ENCODE peak calls at places on chromosomes 4 and X, in eight cellular contexts. X is nucleus accumbens; B is lower leg skin; P is iPS DF 19.7; S is GOT3; T is T-helper 9 cell; Z is activated T-helper 9 cell treated with anti-CD3 and anti-CD28 coated beads, Interleukin-2, amount 50 U/mL, for 16 hours; H is left kidney. N is an unnamed sample.

GRCh38 chr4:140720387-140721087 is 35.6 kb downstream of the TBC1D9 start:
- DNase-seq in B (no peak), X (no peak), T (no peak), S (no peak), Z (no peak), P (no peak), H (no peak), N (no peak)

GRCh38 chr4:6044805-6045204 is 26.6 kb upstream of the C4orf50 start:
- DNase-seq in P (no peak), X (no peak), Z (no peak), T (no peak), B (no peak), S (no peak), H (no peak), N (no peak)

GRCh38 chrX:66731398-66731797 is 92.5 kb upstream of the EDA2R start:
- DNase-seq in B (no peak), X (no peak), S (no peak), H (peak; percentile 28), T (no peak), P (no peak), Z (no peak), N (no peak)

GRCh38 chr4:124276461-124276860 is 436.1 kb downstream of the ANKRD50 start:
- DNase-seq in P (no peak), X (no peak), T (no peak), Z (no peak), H (no peak), S (no peak), B (no peak), N (no peak)

GRCh38 chr4:185096032-185096653 is 46.9 kb upstream of the SLC25A4 start:
- DNase-seq in S (no peak), X (no peak), P (no peak), H (peak; percentile 71), Z (no peak), T (no peak), B (no peak), N (peak; percentile 17)

GRCh38 chr4:12679217-12679616 is 804.9 kb downstream of the RAB28 start:
- DNase-seq in B (no peak), H (peak; percentile 5), X (no peak), S (no peak), P (no peak), Z (no peak), T (no peak), N (no peak)

GRCh38 chrX:140141444-140142029 is 176.2 kb upstream of the CXorf66 start:
- DNase-seq in P (no peak), B (no peak), S (no peak), T (peak; percentile 18), H (peak; percentile 62), X (peak; percentile 0), Z (no peak), N (no peak)

GRCh38 chrX:138775501-138775900 is 64.0 kb upstream of the FGF13 start:
- DNase-seq in T (no peak), Z (no peak), X (no peak), P (no peak), H (peak; percentile 50), B (no peak), S (no peak), N (no peak)

GRCh38 chrX:121832446-121832845 is 785.0 kb downstream of the GLUD2 start:
- DNase-seq in T (no peak), X (no peak), H (no peak), P (no peak), Z (no peak), S (no peak), B (no peak), N (no peak)

GRCh38 chr4:53591372-53591892 is at the start of gene LNX1:
- DNase-seq in H (peak; percentile 83), B (peak; percentile 71), Z (no peak), T (no peak), P (peak; percentile 92), S (no peak), X (no peak), N (peak; percentile 96)

GRCh38 chr4:81314196-81314896 is 99.3 kb upstream of the PRKG2 start:
- DNase-seq in B (peak; percentile 17), Z (no peak), X (no peak), T (no peak), P (no peak), H (peak; percentile 98), S (no peak), N (peak; percentile 54)

GRCh38 chr4:5568336-5568735 is 140.0 kb downstream of the EVC2 start:
- DNase-seq in Z (no peak), T (no peak), B (no peak), H (no peak), S (no peak), P (no peak), X (no peak), N (no peak)

GRCh38 chrX:131728295-131729145 is 184.6 kb downstream of the OR13H1 start:
- DNase-seq in H (no peak), X (no peak), Z (peak; percentile 63), T (peak; percentile 71), P (no peak), S (no peak), B (no peak), N (peak; percentile 64)

GRCh38 chr4:185580699-185581098 is 45.4 kb upstream of the PDLIM3 start:
- DNase-seq in Z (no peak), X (no peak), H (no peak), T (no peak), P (no peak), B (no peak), S (no peak), N (no peak)

GRCh38 chr4:14919785-14920184 is 82.5 kb upstream of the CPEB2 start:
- DNase-seq in H (no peak), X (no peak), P (no peak), B (no peak), S (no peak), T (no peak), Z (no peak), N (no peak)

GRCh38 chr4:107913283-107913899 is 18.0 kb upstream of the CYP2U1 start:
- DNase-seq in T (no peak), Z (no peak), B (peak; percentile 52), S (no peak), H (peak; percentile 83), X (no peak), P (peak; percentile 30), N (peak; percentile 0)

GRCh38 chr4:70559216-70559830 is 32.7 kb upstream of the AMBN start:
- DNase-seq in S (peak; percentile 0), P (no peak), T (peak; percentile 7), Z (no peak), B (no peak), X (no peak), H (peak; percentile 78), N (peak; percentile 49)

GRCh38 chrX:30930679-30931078 is 41.6 kb upstream of the TAB3 start:
- DNase-seq in P (no peak), S (no peak), X (no peak), Z (no peak), H (no peak), B (no peak), T (no peak), N (no peak)

GRCh38 chr4:168923526-168924194 is 86.4 kb downstream of the CBR4 start:
- DNase-seq in P (peak; percentile 69), Z (peak; percentile 6), H (peak; percentile 91), B (peak; percentile 41), S (no peak), T (peak; percentile 33), X (peak; percentile 4), N (peak; percentile 42)

GRCh38 chrX:19882066-19882775 is 5.2 kb downstream of the SH3KBP1 start:
- DNase-seq in X (no peak), S (no peak), T (no peak), P (no peak), H (peak; percentile 15), Z (no peak), B (no peak), N (no peak)

GRCh38 chr4:23070848-23071570 is 378.3 kb downstream of the GBA3 start:
- DNase-seq in Z (no peak), H (no peak), S (no peak), X (no peak), P (no peak), T (no peak), B (no peak), N (no peak)

GRCh38 chrX:123959281-123960063 is 2.0 kb upstream of the STAG2 start:
- DNase-seq in P (no peak), H (peak; percentile 60), X (peak; percentile 17), Z (peak; percentile 1), T (peak; percentile 2), S (no peak), B (peak; percentile 39), N (peak; percentile 35)

GRCh38 chr4:174764105-174764729 is 64.8 kb downstream of the GLRA3 start:
- DNase-seq in H (peak; percentile 54), P (no peak), Z (no peak), X (no peak), T (no peak), S (no peak), B (no peak), N (no peak)

GRCh38 chr4:148495463-148495862 is 53.2 kb upstream of the NR3C2 start:
- DNase-seq in P (no peak), B (no peak), H (no peak), Z (no peak), X (no peak), T (no peak), S (no peak), N (no peak)

N was measured in NCI-H774.